ENCODE peak calls at places on chromosomes 12 and 14, in nine cellular contexts. N is upper lobe of left lung; O is sciatic nerve; L is left cardiac atrium; Y is A549; Q is CD4-positive, CD25-positive, alpha-beta regulatory T cell; M is CD4-positive, alpha-beta T cell; D is lower lobe of right lung; I is mucosa of descending colon. J is an unnamed sample.

GRCh38 chr14:44369401-44370123 is 137.5 kb downstream of the FSCB start:
- ATAC-seq in Y (no peak), Q (no peak), D (no peak), N (no peak), L (no peak), O (no peak), M (no peak), I (no peak), J (no peak)

GRCh38 chr12:93514853-93515252 is 47.5 kb downstream of the MRPL42 start:
- ATAC-seq in M (no peak), L (no peak), Y (peak), Q (no peak), O (no peak), I (no peak), D (no peak), N (no peak), J (no peak)

GRCh38 chr14:80260649-80261048 is 49.3 kb upstream of the DIO2 start:
- ATAC-seq in N (peak), O (peak), Q (no peak), I (no peak), M (no peak), D (no peak), L (peak), Y (no peak), J (no peak)

GRCh38 chr12:49524660-49525324 is 14.0 kb upstream of the KCNH3 start:
- ATAC-seq in Q (no peak), L (peak), Y (no peak), N (no peak), D (no peak), M (no peak), I (no peak), O (no peak), J (peak)

GRCh38 chr14:32381869-32382268 is 52.8 kb downstream of the AKAP6 start:
- ATAC-seq in Q (no peak), Y (no peak), N (no peak), D (no peak), L (peak), I (no peak), M (no peak), O (no peak), J (peak)

GRCh38 chr12:121748571-121749265 is 36.2 kb downstream of the TMEM120B start:
- ATAC-seq in M (peak), O (peak), Y (peak), I (no peak), D (peak), Q (peak), N (peak), L (peak), J (peak)

GRCh38 chr12:107782067-107782466 is 7.6 kb downstream of the ASCL4 start:
- ATAC-seq in O (no peak), Y (no peak), L (no peak), I (no peak), Q (no peak), M (no peak), D (no peak), N (no peak), J (no peak)

GRCh38 chr14:61025239-61026223 is 44.5 kb downstream of the SLC38A6 start:
- ATAC-seq in Q (no peak), D (peak), M (peak), N (peak), L (peak), I (peak), O (peak), Y (peak), J (no peak)

GRCh38 chr12:27545666-27546065 is 21.7 kb downstream of the PPFIBP1 start:
- ATAC-seq in N (no peak), O (no peak), L (no peak), D (no peak), I (no peak), M (no peak), Y (no peak), Q (no peak), J (no peak)

GRCh38 chr12:89453579-89453978 is 71.0 kb downstream of the GALNT4 start:
- ATAC-seq in Q (no peak), M (no peak), D (peak), O (peak), L (peak), N (peak), I (peak), Y (no peak), J (no peak)

GRCh38 chr12:6646276-6647082 is 753 bp downstream of the ACRBP start:
- ATAC-seq in Q (no peak), O (peak), D (no peak), N (no peak), L (peak), M (no peak), Y (no peak), I (peak), J (peak)

GRCh38 chr12:120832712-120833111 is 71.4 kb downstream of the SPPL3 start:
- ATAC-seq in I (no peak), Q (no peak), M (no peak), O (no peak), L (no peak), Y (no peak), D (no peak), N (no peak), J (no peak)

GRCh38 chr12:88546851-88547250 is 33.4 kb downstream of the KITLG start:
- ATAC-seq in M (no peak), L (no peak), Y (no peak), Q (no peak), O (no peak), N (no peak), I (no peak), D (no peak), J (no peak)

GRCh38 chr14:33275879-33276278 is 337.2 kb downstream of the NPAS3 start:
- ATAC-seq in M (no peak), L (no peak), Y (no peak), D (no peak), Q (no peak), N (no peak), O (no peak), I (no peak), J (no peak)

GRCh38 chr12:27822076-27822712 is 42.2 kb upstream of the MANSC4 start:
- ATAC-seq in Y (peak), D (no peak), Q (peak), L (peak), N (no peak), O (no peak), M (peak), I (peak), J (peak)

GRCh38 chr14:95273041-95273978 is 46.4 kb downstream of the CLMN start:
- ATAC-seq in D (no peak), I (peak), N (peak), L (peak), O (peak), Q (no peak), M (no peak), Y (no peak), J (peak)

GRCh38 chr12:58066296-58066695 is 124.9 kb downstream of the ATP23 start:
- ATAC-seq in Q (no peak), L (no peak), N (no peak), O (no peak), D (no peak), I (no peak), M (no peak), Y (no peak), J (no peak)

GRCh38 chr12:49959570-49960473 is 1.9 kb upstream of the AQP5 start:
- ATAC-seq in Y (peak), O (no peak), M (no peak), L (no peak), I (peak), N (peak), Q (no peak), D (peak), J (no peak)

GRCh38 chr12:57861967-57862366 is 15.4 kb upstream of the CTDSP2 start:
- ATAC-seq in Y (no peak), L (no peak), Q (no peak), I (no peak), O (no peak), D (no peak), M (no peak), N (no peak), J (no peak)

GRCh38 chr14:74083784-74084276 is 423 bp downstream of the ALDH6A1 start:
- ATAC-seq in D (peak), Y (peak), N (no peak), Q (no peak), I (peak), M (no peak), O (peak), L (peak), J (peak)

GRCh38 chr14:100106661-100107112 is 41.5 kb downstream of the EVL start:
- ATAC-seq in D (peak), Y (no peak), L (peak), I (peak), M (peak), N (peak), Q (no peak), O (no peak), J (no peak)

GRCh38 chr12:130477701-130478100 is 140.0 kb downstream of the PIWIL1 start:
- ATAC-seq in N (no peak), L (no peak), D (no peak), I (no peak), O (no peak), Q (no peak), Y (no peak), M (no peak), J (no peak)

GRCh38 chr12:11732760-11733159 is 83.3 kb downstream of the ETV6 start:
- ATAC-seq in Y (no peak), L (no peak), D (no peak), N (no peak), Q (no peak), I (no peak), M (no peak), O (no peak), J (no peak)

GRCh38 chr12:115163710-115164109 is 479.7 kb upstream of the TBX3 start:
- ATAC-seq in N (no peak), I (no peak), L (no peak), M (no peak), O (no peak), Y (no peak), D (no peak), Q (no peak), J (no peak)

GRCh38 chr12:6978188-6978986 is 7.7 kb downstream of the EMG1 start:
- ATAC-seq in D (peak), O (no peak), N (peak), Q (no peak), I (no peak), M (no peak), L (no peak), Y (peak), J (peak)

GRCh38 chr14:60153996-60154395 is 11.2 kb downstream of the DHRS7 start:
- ATAC-seq in O (no peak), L (no peak), Q (no peak), I (no peak), M (no peak), Y (no peak), D (no peak), N (no peak), J (no peak)

GRCh38 chr12:121423682-121424631 is 24.0 kb downstream of the RNF34 start:
- ATAC-seq in O (no peak), D (no peak), M (no peak), L (peak), I (no peak), Y (no peak), Q (no peak), N (no peak), J (no peak)

GRCh38 chr12:47860279-47860841 is 40.7 kb upstream of the HDAC7 start:
- ATAC-seq in N (no peak), Y (no peak), M (no peak), Q (no peak), L (no peak), I (no peak), O (no peak), D (no peak), J (no peak)

GRCh38 chr12:43105426-43105981 is 446.5 kb downstream of the ADAMTS20 start:
- ATAC-seq in N (no peak), L (no peak), Q (no peak), O (no peak), M (no peak), Y (no peak), I (no peak), D (no peak), J (no peak)

GRCh38 chr12:125186471-125187147 is 121.4 kb downstream of the AACS start:
- ATAC-seq in N (no peak), O (no peak), D (no peak), M (no peak), Q (no peak), Y (peak), I (peak), L (peak), J (peak)

GRCh38 chr14:73729015-73729330 is 14.8 kb upstream of the PNMA1 start:
- ATAC-seq in Y (no peak), L (no peak), I (no peak), M (no peak), D (no peak), O (no peak), Q (no peak), N (no peak), J (no peak)

GRCh38 chr12:127272864-127273263 is 994.1 kb upstream of the TMEM132C start:
- ATAC-seq in I (no peak), N (peak), Q (no peak), Y (no peak), M (no peak), D (no peak), L (no peak), O (no peak), J (no peak)

GRCh38 chr12:98618952-98619351 is 25.5 kb downstream of the SLC25A3 start:
- ATAC-seq in I (no peak), Q (no peak), L (peak), M (no peak), D (peak), Y (no peak), O (peak), N (peak), J (no peak)

J was measured in esophagus mucosa.